ENCODE peak calls at places on chromosomes 12 and 14, in eight cellular contexts. M is SK-N-SH, K is A549, P is IMR-90, N is HepG2, Y is GM12878, R is K562, F is H1. V is an unnamed sample.

GRCh38 chr12:78442454-78442801 is 422.1 kb upstream of the SYT1 start:
- DNase-seq in M (no peak), K (no peak), P (peak), N (no peak), Y (no peak), R (no peak), F (no peak), V (no peak)

GRCh38 chr12:107135177-107135576 is 41.8 kb upstream of the CRY1 start:
- DNase-seq in M (no peak), K (no peak), P (no peak), N (no peak), Y (no peak), R (no peak), F (no peak), V (no peak)

GRCh38 chr14:39847191-39847590 is 415.0 kb upstream of the FBXO33 start:
- DNase-seq in M (no peak), K (no peak), P (no peak), N (no peak), Y (no peak), R (no peak), F (no peak), V (no peak)

GRCh38 chr14:85534435-85534834 is 4.5 kb downstream of the FLRT2 start:
- DNase-seq in M (no peak), K (no peak), P (peak), N (no peak), Y (no peak), R (no peak), F (no peak), V (no peak)

GRCh38 chr12:93943766-93944165 is 204.6 kb upstream of the PLXNC1 start:
- DNase-seq in M (no peak), K (no peak), P (peak), N (no peak), Y (no peak), R (no peak), F (no peak), V (peak)

GRCh38 chr12:26787125-26787495 is 45.9 kb downstream of the ITPR2 start:
- DNase-seq in M (peak), K (no peak), P (peak), N (no peak), Y (no peak), R (no peak), F (no peak), V (no peak)

GRCh38 chr14:86013663-86014062 is 483.7 kb downstream of the FLRT2 start:
- DNase-seq in M (no peak), K (no peak), P (peak), N (peak), Y (no peak), R (no peak), F (no peak), V (no peak)

GRCh38 chr12:126033746-126034145 is 968.5 kb downstream of the AACS start:
- DNase-seq in M (no peak), K (no peak), P (no peak), N (peak), Y (no peak), R (no peak), F (no peak), V (no peak)

GRCh38 chr12:121536058-121536928 is 44.5 kb downstream of the KDM2B start:
- DNase-seq in M (peak), K (peak), P (peak), N (no peak), Y (no peak), R (peak), F (no peak), V (no peak)

GRCh38 chr14:81400852-81401251 is 728 bp upstream of the STON2 start:
- DNase-seq in M (no peak), K (peak), P (peak), N (no peak), Y (no peak), R (no peak), F (no peak), V (peak)

GRCh38 chr14:74906923-74907620 is 16.0 kb downstream of the RPS6KL1 start:
- DNase-seq in M (no peak), K (no peak), P (no peak), N (no peak), Y (no peak), R (no peak), F (no peak), V (no peak)

GRCh38 chr14:47012533-47012932 is 361.0 kb upstream of the RPL10L start:
- DNase-seq in M (no peak), K (no peak), P (no peak), N (no peak), Y (no peak), R (no peak), F (no peak), V (no peak)

GRCh38 chr12:51262758-51263177 is 7.4 kb downstream of the SMAGP start:
- DNase-seq in M (no peak), K (peak), P (peak), N (no peak), Y (no peak), R (no peak), F (no peak), V (peak)

GRCh38 chr12:64665506-64665905 is 55.2 kb downstream of the RASSF3 start:
- DNase-seq in M (no peak), K (no peak), P (no peak), N (no peak), Y (peak), R (no peak), F (no peak), V (no peak)

GRCh38 chr12:131942671-131943070 is 7.1 kb upstream of the EP400 start:
- DNase-seq in M (no peak), K (no peak), P (no peak), N (no peak), Y (no peak), R (no peak), F (no peak), V (no peak)

GRCh38 chr12:67545298-67545697 is 103.2 kb upstream of the DYRK2 start:
- DNase-seq in M (peak), K (no peak), P (no peak), N (no peak), Y (no peak), R (no peak), F (no peak), V (no peak)

GRCh38 chr14:94591871-94592270 is 10.6 kb downstream of the SERPINA5 start:
- DNase-seq in M (no peak), K (no peak), P (no peak), N (no peak), Y (no peak), R (no peak), F (no peak), V (no peak)

GRCh38 chr12:52873832-52874572 is 25.2 kb upstream of the KRT78 start:
- DNase-seq in M (peak), K (peak), P (peak), N (peak), Y (no peak), R (peak), F (no peak), V (peak)

GRCh38 chr14:95321201-95321600 is 1.5 kb upstream of the CLMN start:
- DNase-seq in M (no peak), K (no peak), P (no peak), N (no peak), Y (no peak), R (no peak), F (no peak), V (no peak)

GRCh38 chr14:72451081-72451972 is 442.6 kb downstream of the DPF3 start:
- DNase-seq in M (no peak), K (no peak), P (no peak), N (no peak), Y (peak), R (no peak), F (no peak), V (no peak)

GRCh38 chr14:88005050-88005481 is at the start of gene GPR65:
- DNase-seq in M (no peak), K (no peak), P (no peak), N (no peak), Y (peak), R (no peak), F (no peak), V (no peak)

GRCh38 chr12:12803186-12803585 is 10.0 kb upstream of the DDX47 start:
- DNase-seq in M (peak), K (peak), P (peak), N (peak), Y (no peak), R (peak), F (no peak), V (peak)

GRCh38 chr14:99971087-99971928 is 93.9 kb upstream of the EVL start:
- DNase-seq in M (peak), K (peak), P (peak), N (peak), Y (no peak), R (peak), F (peak), V (peak)

GRCh38 chr14:32565256-32565655 is 236.2 kb downstream of the AKAP6 start:
- DNase-seq in M (peak), K (no peak), P (no peak), N (no peak), Y (no peak), R (no peak), F (no peak), V (no peak)

GRCh38 chr14:105138021-105138541 is 30.5 kb downstream of the JAG2 start:
- DNase-seq in M (peak), K (no peak), P (no peak), N (no peak), Y (no peak), R (no peak), F (no peak), V (no peak)

GRCh38 chr12:60172696-60173095 is 576.9 kb downstream of the SLC16A7 start:
- DNase-seq in M (no peak), K (no peak), P (no peak), N (no peak), Y (no peak), R (no peak), F (no peak), V (no peak)

GRCh38 chr12:60172266-60172665 is 576.4 kb downstream of the SLC16A7 start:
- DNase-seq in M (no peak), K (no peak), P (peak), N (no peak), Y (no peak), R (no peak), F (no peak), V (no peak)

GRCh38 chr12:60173213-60174170 is 577.7 kb downstream of the SLC16A7 start:
- DNase-seq in M (no peak), K (no peak), P (no peak), N (no peak), Y (no peak), R (no peak), F (no peak), V (no peak)

GRCh38 chr12:60174914-60175313 is 579.1 kb downstream of the SLC16A7 start:
- DNase-seq in M (no peak), K (no peak), P (peak), N (no peak), Y (no peak), R (no peak), F (no peak), V (no peak)

DNA sequence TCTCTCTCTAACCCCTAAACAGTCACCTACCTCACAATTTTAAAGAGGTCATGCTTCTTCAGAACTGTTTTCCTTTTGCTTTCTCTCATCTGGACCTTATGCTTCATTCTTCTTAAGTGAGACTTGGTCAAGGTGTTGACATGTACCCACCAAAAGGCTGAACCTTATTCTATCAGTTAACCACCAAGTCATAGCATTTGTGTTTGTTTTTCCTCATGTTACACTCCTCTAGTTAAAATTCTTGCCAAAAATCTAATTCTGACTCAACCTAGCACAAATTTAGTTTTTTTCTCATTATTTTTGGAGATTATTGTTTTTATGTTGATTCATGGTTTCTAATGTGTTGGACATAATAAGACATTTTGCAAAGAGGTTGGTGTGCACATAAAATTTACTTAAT is 578.6 kb downstream of the SLC16A7 start:
- DNase-seq in M (no peak), K (no peak), P (peak), N (no peak), Y (no peak), R (no peak), F (no peak), V (no peak)
- TF ChIP-seq RAD21 in M (no peak), K (no peak), P (no peak), N (no peak), Y (no peak), R (no peak), F (no peak), V (no peak)

GRCh38 chr14:49868720-49869114 is 16.1 kb upstream of the NEMF start:
- DNase-seq in M (no peak), K (no peak), P (no peak), N (no peak), Y (no peak), R (no peak), F (no peak), V (no peak)

GRCh38 chr14:49870908-49871307 is 18.3 kb upstream of the NEMF start:
- DNase-seq in M (no peak), K (no peak), P (no peak), N (no peak), Y (no peak), R (no peak), F (no peak), V (no peak)

GRCh38 chr14:49865431-49865859 is 12.9 kb upstream of the NEMF start:
- DNase-seq in M (peak), K (peak), P (peak), N (peak), Y (no peak), R (no peak), F (no peak), V (no peak)

GRCh38 chr14:49863483-49864262 is 11.1 kb upstream of the NEMF start:
- DNase-seq in M (peak), K (no peak), P (no peak), N (no peak), Y (no peak), R (peak), F (no peak), V (no peak)

DNA sequence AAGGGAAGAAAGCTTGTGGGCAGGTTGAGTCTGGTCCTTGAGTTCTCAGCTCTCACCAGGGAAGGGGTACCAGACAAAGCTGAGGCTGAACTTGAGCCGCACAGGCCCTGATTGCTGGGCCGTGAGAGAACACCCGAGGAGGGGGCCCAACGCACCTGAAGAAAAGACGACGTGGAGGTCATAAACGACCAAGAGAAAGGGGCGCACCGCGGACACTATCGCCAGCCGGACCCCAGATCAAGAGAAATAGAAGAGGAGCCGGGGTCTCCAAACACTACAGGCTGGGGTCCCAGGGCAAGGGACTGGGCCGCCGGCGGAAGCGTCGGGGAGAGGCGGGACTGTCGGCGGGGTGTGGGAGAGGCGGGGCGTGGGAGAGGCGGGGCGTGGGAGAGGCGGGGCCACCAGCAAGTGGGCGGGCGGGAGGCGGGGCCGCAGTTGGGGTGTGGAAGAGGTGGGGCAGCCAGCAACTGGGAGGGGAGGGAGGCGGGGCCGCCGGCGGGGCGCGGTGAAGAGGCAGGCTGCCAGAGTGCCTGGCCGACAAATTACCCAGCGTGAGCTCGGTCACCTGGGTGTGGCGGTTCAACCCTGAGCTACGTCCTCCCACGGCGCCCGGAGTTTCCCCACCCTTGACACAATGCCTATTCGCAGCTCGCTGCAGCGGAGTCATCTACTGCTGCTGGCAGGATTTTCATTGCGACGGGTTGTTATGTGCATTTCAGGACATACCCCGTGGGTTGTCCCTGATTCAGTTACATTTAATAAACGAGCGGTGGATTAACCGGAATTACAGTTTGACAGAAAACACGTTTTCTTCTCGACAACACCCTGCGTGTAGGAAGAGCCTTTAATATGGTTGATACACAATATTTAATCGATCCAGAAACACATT is 15.5 kb upstream of the NEMF start:
- DNase-seq in M (peak), K (peak), P (peak), N (peak), Y (peak), R (peak), F (peak), V (peak)
- TF ChIP-seq RAD21 in M (no peak), K (no peak), P (peak), N (no peak), Y (no peak), R (no peak), F (no peak), V (peak)

GRCh38 chr14:35341454-35342159 is 49.4 kb downstream of the PSMA6 start:
- DNase-seq in M (peak), K (peak), P (peak), N (peak), Y (no peak), R (no peak), F (no peak), V (peak)
- TF ChIP-seq RAD21 in M (no peak), K (no peak), P (no peak), N (peak), Y (no peak), R (no peak), F (no peak), V (no peak)

GRCh38 chr14:102819790-102820330 is 42.6 kb downstream of the TRAF3 start:
- DNase-seq in M (no peak), K (no peak), P (peak), N (no peak), Y (no peak), R (no peak), F (no peak), V (no peak)

GRCh38 chr14:102823546-102823945 is 46.3 kb downstream of the TRAF3 start:
- DNase-seq in M (no peak), K (no peak), P (no peak), N (no peak), Y (no peak), R (no peak), F (no peak), V (no peak)

GRCh38 chr14:102824832-102825231 is 47.6 kb downstream of the TRAF3 start:
- DNase-seq in M (no peak), K (no peak), P (peak), N (no peak), Y (no peak), R (no peak), F (no peak), V (no peak)

GRCh38 chr14:102821252-102821651 is 44.0 kb downstream of the TRAF3 start:
- DNase-seq in M (no peak), K (no peak), P (no peak), N (no peak), Y (no peak), R (no peak), F (no peak), V (no peak)

GRCh38 chr14:102822311-102822863 is 45.1 kb downstream of the TRAF3 start:
- DNase-seq in M (no peak), K (no peak), P (peak), N (no peak), Y (no peak), R (no peak), F (no peak), V (no peak)
- TF ChIP-seq RAD21 in M (no peak), K (no peak), P (no peak), N (no peak), Y (no peak), R (no peak), F (no peak), V (no peak)

V was measured in HCT116.